ENCODE peak calls at places on chromosomes 13 and 19, in ten cellular contexts. H is coronary artery; U is thoracic aorta; P is endothelial cell of umbilical vein; S is CD8-positive, alpha-beta T cell; M is Peyer's patch; W is A549; Y is CD8-positive, alpha-beta memory T cell; A is psoas muscle; K is breast epithelium. X is an unnamed sample.
A peak's percentile ranks its signal among the peaks of the same experiment; 100 is the strongest.

GRCh38 chr19:16445238-16446107 is 26.3 kb downstream of the EPS15L1 start:
- DNase-seq in Y (no peak), A (no peak), P (no peak), K (no peak), W (no peak), U (no peak), H (no peak), S (no peak), M (no peak), X (peak; percentile 6)

GRCh38 chr13:94546071-94546839 is 49.7 kb downstream of the TGDS start:
- DNase-seq in S (no peak), P (no peak), M (no peak), W (no peak), U (no peak), H (no peak), K (no peak), A (no peak), Y (no peak), X (no peak)

GRCh38 chr13:45306966-45307365 is 34.0 kb downstream of the TPT1 start:
- DNase-seq in M (no peak), Y (no peak), A (no peak), U (no peak), K (no peak), S (no peak), W (no peak), H (no peak), P (no peak), X (no peak)

GRCh38 chr19:418761-419632 is 10.1 kb upstream of the C2CD4C start:
- DNase-seq in U (no peak), Y (no peak), W (no peak), S (no peak), P (no peak), M (no peak), H (no peak), A (peak; percentile 46), K (no peak), X (no peak)

GRCh38 chr19:16678498-16678897 is 17.6 kb downstream of the TMEM38A start:
- DNase-seq in M (no peak), U (no peak), S (no peak), P (no peak), Y (no peak), W (no peak), H (no peak), K (no peak), A (no peak), X (no peak)

GRCh38 chr13:90891329-90891728 is 456.2 kb upstream of the MIR17HG start:
- DNase-seq in A (no peak), M (no peak), S (no peak), P (no peak), Y (no peak), U (no peak), W (no peak), H (no peak), K (no peak), X (no peak)

GRCh38 chr19:57269515-57270250 is 10.6 kb upstream of the ZNF460 start:
- DNase-seq in S (no peak), U (no peak), H (no peak), K (no peak), A (no peak), W (no peak), P (peak; percentile 34), M (no peak), Y (no peak), X (no peak)

GRCh38 chr13:20126460-20127262 is 34.2 kb downstream of the GJA3 start:
- DNase-seq in P (no peak), K (no peak), M (no peak), Y (no peak), U (no peak), W (no peak), H (no peak), A (no peak), S (no peak), X (peak; percentile 56)

GRCh38 chr13:109807345-109807744 is 21.0 kb upstream of the IRS2 start:
- DNase-seq in K (no peak), W (no peak), U (no peak), A (no peak), S (no peak), M (no peak), Y (no peak), P (no peak), H (no peak), X (no peak)

GRCh38 chr19:21328402-21328801 is 808 bp downstream of the ZNF708 start:
- DNase-seq in S (no peak), Y (no peak), U (no peak), P (no peak), W (no peak), H (no peak), K (no peak), A (no peak), M (no peak), X (no peak)

GRCh38 chr19:49677232-49677881 is at the start of gene PRMT1:
- DNase-seq in A (peak; percentile 80), K (no peak), S (peak; percentile 40), W (peak; percentile 76), M (no peak), U (no peak), P (no peak), H (no peak), Y (peak; percentile 52), X (no peak)

GRCh38 chr13:80215368-80215767 is 125.6 kb downstream of the SPRY2 start:
- DNase-seq in H (no peak), A (no peak), K (no peak), U (no peak), W (peak; percentile 35), M (no peak), P (no peak), Y (no peak), S (no peak), X (no peak)

GRCh38 chr19:8866344-8866743 is 34.2 kb downstream of the MBD3L1 start:
- DNase-seq in P (no peak), W (no peak), H (no peak), U (no peak), A (no peak), Y (no peak), S (no peak), M (no peak), K (no peak), X (no peak)

DNA sequence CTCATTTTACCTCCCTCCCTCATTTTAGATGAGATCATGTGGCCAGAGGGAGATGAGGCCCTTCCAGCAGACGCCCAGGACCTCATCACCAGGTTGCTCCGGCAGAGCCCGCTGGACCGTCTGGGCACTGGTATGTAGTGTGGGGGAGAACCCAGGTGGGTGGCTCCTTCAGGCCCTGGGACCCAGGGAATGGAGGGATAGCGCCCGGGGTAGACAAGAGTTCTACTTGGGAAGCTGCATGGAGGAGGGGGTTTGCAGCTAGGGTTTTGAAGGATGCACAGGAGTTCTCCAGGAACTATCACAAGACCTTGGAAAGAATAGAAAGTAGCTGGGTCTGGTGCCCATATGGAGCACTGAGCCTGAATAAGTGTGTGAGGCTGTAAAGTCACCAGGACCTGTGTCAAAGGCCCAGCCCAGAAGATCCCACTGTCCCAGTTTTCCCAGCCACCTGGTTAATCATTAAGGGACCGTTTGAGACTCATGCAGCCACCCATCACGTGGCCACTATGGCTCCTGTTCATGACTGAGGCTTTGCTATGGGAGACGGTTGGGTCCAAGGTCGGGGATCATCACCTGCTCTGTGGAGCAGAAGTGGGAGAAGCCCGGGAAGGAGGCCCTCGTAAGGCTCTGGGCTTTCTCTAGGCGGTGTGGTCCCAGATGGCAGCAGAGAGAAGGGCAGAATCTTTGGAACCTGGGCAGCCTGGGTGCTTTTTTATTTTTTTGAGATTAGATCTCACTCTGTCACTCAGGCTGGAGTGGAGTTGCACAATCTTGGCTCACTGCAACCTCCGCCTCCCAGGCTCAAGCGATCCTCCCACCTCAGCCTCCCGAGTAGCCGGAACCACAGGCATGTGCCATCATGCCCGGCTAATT is 17.0 kb upstream of the PIK3R2 start:
- DNase-seq in H (no peak), Y (no peak), S (no peak), U (no peak), W (peak; percentile 41), A (no peak), K (no peak), M (peak; percentile 88), P (no peak), X (no peak)
- H3K27ac ChIP-seq in H (no peak overlapping the region), Y (no peak overlapping the region), S (no peak overlapping the region), U (no peak overlapping the region), W (peak overlapping the region; percentile 37), A (no peak overlapping the region), K (no peak overlapping the region), M (no peak overlapping the region), P (no peak overlapping the region), X (no peak overlapping the region)

GRCh38 chr19:19368087-19368486 is 37.4 kb upstream of the GATAD2A start:
- DNase-seq in H (no peak), A (peak; percentile 34), U (no peak), W (no peak), S (no peak), P (no peak), M (no peak), K (no peak), Y (no peak), X (peak; percentile 13)

GRCh38 chr19:19372656-19373416 is 32.6 kb upstream of the GATAD2A start:
- DNase-seq in U (no peak), Y (peak; percentile 27), W (peak; percentile 61), A (peak; percentile 74), H (no peak), S (no peak), K (no peak), M (peak; percentile 74), P (peak; percentile 80), X (peak; percentile 83)

GRCh38 chr19:19366691-19367396 is 38.6 kb upstream of the GATAD2A start:
- DNase-seq in M (peak; percentile 86), H (no peak), S (peak; percentile 61), A (peak; percentile 82), U (no peak), K (peak; percentile 70), W (peak; percentile 90), P (peak; percentile 67), Y (peak; percentile 58), X (peak; percentile 58)

DNA sequence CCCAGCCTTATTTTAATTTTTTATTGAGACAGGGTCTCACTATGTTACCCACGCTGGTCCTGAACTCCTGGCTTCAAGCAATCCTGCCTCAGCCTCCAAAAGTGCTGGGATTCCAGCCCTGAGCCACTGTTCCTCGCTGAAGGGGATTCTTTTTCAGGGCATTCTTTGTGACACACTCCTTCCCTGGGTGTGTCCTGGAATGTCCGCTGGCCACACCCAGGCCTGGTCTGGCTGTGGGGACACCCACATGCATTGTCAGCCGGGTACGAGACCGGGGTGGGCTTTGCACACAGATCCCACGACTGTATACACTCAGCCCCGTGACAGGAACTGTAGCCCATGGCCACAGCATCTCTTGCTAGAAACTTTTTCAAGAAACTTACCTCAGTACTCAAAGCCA is 34.4 kb upstream of the GATAD2A start:
- DNase-seq in P (no peak), W (peak; percentile 51), U (no peak), M (no peak), S (no peak), K (no peak), H (no peak), Y (no peak), A (no peak), X (no peak)
- H3K27ac ChIP-seq in P (no peak overlapping the region), W (peak overlapping the region; percentile 38), U (no peak overlapping the region), M (no peak overlapping the region), S (no peak overlapping the region), K (no peak overlapping the region), H (no peak overlapping the region), Y (no peak overlapping the region), A (no peak overlapping the region), X (peak overlapping the region; percentile 24)

GRCh38 chr19:58406818-58407657 is 1.4 kb upstream of the ZNF584 start:
- DNase-seq in W (peak; percentile 60), P (no peak), Y (no peak), U (no peak), S (no peak), M (no peak), H (no peak), A (no peak), K (no peak), X (no peak)
- H3K27ac ChIP-seq in W (peak overlapping the region; percentile 94), P (no peak overlapping the region), Y (peak overlapping the region; percentile 93), U (no peak overlapping the region), S (peak overlapping the region; percentile 67), M (no peak overlapping the region), H (no peak overlapping the region), A (peak overlapping the region; percentile 79), K (peak overlapping the region; percentile 94), X (peak overlapping the region; percentile 93)

GRCh38 chr19:37346091-37346490 is 24.8 kb upstream of the ZNF527 start:
- DNase-seq in U (no peak), Y (no peak), H (no peak), P (no peak), A (no peak), M (no peak), W (no peak), K (no peak), S (no peak), X (no peak)
- H3K27ac ChIP-seq in U (no peak overlapping the region), Y (no peak overlapping the region), H (no peak overlapping the region), P (no peak overlapping the region), A (no peak overlapping the region), M (no peak overlapping the region), W (no peak overlapping the region), K (no peak overlapping the region), S (no peak overlapping the region), X (no peak overlapping the region)

X was measured in heart left ventricle.